ENCODE peak calls at places on chromosomes 5 and 9, in seven cellular contexts. G, M, H, P, Z, I and L are unnamed samples.

GRCh38 chr5:90570034-90570433 is 11.4 kb downstream of the ADGRV1 start:
- DNase-seq in M (no peak), I (no peak), G (no peak), H (no peak), P (no peak), Z (no peak), L (no peak)

GRCh38 chr9:35277649-35278359 is 116.0 kb downstream of the UNC13B start:
- DNase-seq in Z (no peak), M (peak), I (no peak), G (no peak), H (peak), P (no peak), L (peak)

GRCh38 chr9:106420511-106420944 is 442.4 kb upstream of the ZNF462 start:
- DNase-seq in M (peak), I (no peak), P (no peak), H (no peak), G (no peak), Z (no peak), L (no peak)

GRCh38 chr9:27176971-27177370 is 67.9 kb downstream of the TEK start:
- DNase-seq in P (no peak), G (no peak), I (no peak), M (no peak), H (no peak), Z (no peak), L (no peak)

GRCh38 chr9:119370816-119371215 is 1.6 kb upstream of the BRINP1 start:
- DNase-seq in M (peak), G (no peak), I (no peak), Z (peak), H (peak), P (no peak), L (peak)

GRCh38 chr5:142915840-142916424 is 145.8 kb downstream of the ARHGAP26 start:
- DNase-seq in Z (peak), I (peak), G (no peak), H (no peak), M (peak), P (no peak), L (peak)

GRCh38 chr5:3958389-3958788 is 362.8 kb downstream of the IRX1 start:
- DNase-seq in M (no peak), H (no peak), G (no peak), P (no peak), Z (no peak), I (no peak), L (no peak)

GRCh38 chr9:132586830-132587483 is 4.6 kb downstream of the BARHL1 start:
- DNase-seq in H (no peak), P (no peak), I (no peak), Z (no peak), M (no peak), G (no peak), L (no peak)

GRCh38 chr5:154078305-154078704 is 39.5 kb downstream of the MFAP3 start:
- DNase-seq in Z (no peak), P (no peak), H (no peak), I (no peak), G (no peak), M (no peak), L (no peak)

GRCh38 chr9:127384016-127384730 is 12.8 kb upstream of the SLC2A8 start:
- DNase-seq in P (no peak), G (no peak), Z (no peak), H (no peak), M (no peak), I (no peak), L (no peak)

GRCh38 chr9:121386442-121387175 is 16.6 kb upstream of the STOM start:
- DNase-seq in Z (no peak), P (no peak), G (no peak), H (no peak), M (no peak), I (no peak), L (no peak)

GRCh38 chr5:64811050-64811640 is 42.4 kb downstream of the CWC27 start:
- DNase-seq in M (peak), I (peak), G (no peak), P (no peak), H (no peak), Z (peak), L (no peak)

GRCh38 chr5:178357127-178357526 is 124.5 kb upstream of the PHYKPL start:
- DNase-seq in P (no peak), H (peak), I (no peak), M (no peak), Z (peak), G (no peak), L (no peak)

GRCh38 chr9:134339183-134339806 is 13.0 kb downstream of the RXRA start:
- DNase-seq in G (no peak), I (no peak), P (no peak), Z (no peak), H (peak), M (no peak), L (peak)

GRCh38 chr5:159163027-159163699 is 46.2 kb downstream of the RNF145 start:
- DNase-seq in Z (no peak), G (no peak), I (peak), P (no peak), H (no peak), M (peak), L (no peak)

GRCh38 chr9:99350461-99350860 is 128.4 kb downstream of the SEC61B start:
- DNase-seq in H (no peak), P (no peak), Z (no peak), I (no peak), M (no peak), G (no peak), L (no peak)

GRCh38 chr5:168612996-168613395 is 33.8 kb upstream of the PANK3 start:
- DNase-seq in G (no peak), M (no peak), H (no peak), I (no peak), Z (peak), P (no peak), L (no peak)

GRCh38 chr5:137470111-137470920 is 28.8 kb downstream of the SPOCK1 start:
- DNase-seq in I (peak), M (peak), P (no peak), H (no peak), G (no peak), Z (no peak), L (peak)

GRCh38 chr9:31671011-31671410 is 713.4 kb upstream of the ACO1 start:
- DNase-seq in M (no peak), I (no peak), P (no peak), H (no peak), Z (no peak), G (no peak), L (no peak)

GRCh38 chr5:103041071-103041676 is 78.8 kb downstream of the GIN1 start:
- DNase-seq in P (no peak), M (peak), I (peak), Z (no peak), H (no peak), G (no peak), L (no peak)